ENCODE peak calls at places on chromosome 9, in six cellular contexts. One of them, this sample, is unnamed.

GRCh38 chr9:76534031-76534430 is 75.0 kb downstream of the GCNT1 start:
- DNase-seq in SK-N-SH: no peak
- DNase-seq in tibial nerve: no peak
- DNase-seq in spleen: no peak
- DNase-seq in CD8-positive, alpha-beta memory T cell: no peak
- DNase-seq in stomach: no peak
- DNase-seq in this sample: no peak

GRCh38 chr9:34185778-34186551 is 7.1 kb downstream of the UBAP1 start:
- DNase-seq in SK-N-SH: no peak
- DNase-seq in tibial nerve: peak; percentile 56
- DNase-seq in spleen: no peak
- DNase-seq in CD8-positive, alpha-beta memory T cell: no peak
- DNase-seq in stomach: peak; percentile 57
- DNase-seq in this sample: no peak

GRCh38 chr9:21800931-21801682 is 1.3 kb upstream of the MTAP start:
- DNase-seq in SK-N-SH: no peak
- DNase-seq in tibial nerve: no peak
- DNase-seq in spleen: no peak
- DNase-seq in CD8-positive, alpha-beta memory T cell: no peak
- DNase-seq in stomach: no peak
- DNase-seq in this sample: no peak

GRCh38 chr9:126488310-126488709 is 125.4 kb upstream of the LMX1B start:
- DNase-seq in SK-N-SH: no peak
- DNase-seq in tibial nerve: no peak
- DNase-seq in spleen: no peak
- DNase-seq in CD8-positive, alpha-beta memory T cell: no peak
- DNase-seq in stomach: no peak
- DNase-seq in this sample: no peak

GRCh38 chr9:137167113-137167751 is 2.6 kb downstream of the LRRC26 start:
- DNase-seq in SK-N-SH: peak; percentile 60
- DNase-seq in tibial nerve: no peak
- DNase-seq in spleen: no peak
- DNase-seq in CD8-positive, alpha-beta memory T cell: no peak
- DNase-seq in stomach: no peak
- DNase-seq in this sample: no peak

GRCh38 chr9:129079829-129080228 is 1.1 kb upstream of the DOLPP1 start:
- DNase-seq in SK-N-SH: no peak
- DNase-seq in tibial nerve: no peak
- DNase-seq in spleen: no peak
- DNase-seq in CD8-positive, alpha-beta memory T cell: no peak
- DNase-seq in stomach: no peak
- DNase-seq in this sample: no peak

GRCh38 chr9:96400132-96400910 is 16.8 kb upstream of the SLC35D2 start:
- DNase-seq in SK-N-SH: no peak
- DNase-seq in tibial nerve: no peak
- DNase-seq in spleen: no peak
- DNase-seq in CD8-positive, alpha-beta memory T cell: no peak
- DNase-seq in stomach: no peak
- DNase-seq in this sample: no peak

GRCh38 chr9:131530546-131530929 is 525 bp downstream of the UCK1 start:
- DNase-seq in SK-N-SH: peak; percentile 84
- DNase-seq in tibial nerve: peak; percentile 33
- DNase-seq in spleen: peak; percentile 86
- DNase-seq in CD8-positive, alpha-beta memory T cell: no peak
- DNase-seq in stomach: peak; percentile 34
- DNase-seq in this sample: peak; percentile 68

GRCh38 chr9:118215544-118215943 is 511.3 kb downstream of the TLR4 start:
- DNase-seq in SK-N-SH: no peak
- DNase-seq in tibial nerve: no peak
- DNase-seq in spleen: no peak
- DNase-seq in CD8-positive, alpha-beta memory T cell: no peak
- DNase-seq in stomach: no peak
- DNase-seq in this sample: no peak

GRCh38 chr9:8234286-8234819 is 434.8 kb upstream of the DMAC1 start:
- DNase-seq in SK-N-SH: no peak
- DNase-seq in tibial nerve: no peak
- DNase-seq in spleen: no peak
- DNase-seq in CD8-positive, alpha-beta memory T cell: no peak
- DNase-seq in stomach: no peak
- DNase-seq in this sample: no peak

GRCh38 chr9:18676501-18676900 is 202.5 kb downstream of the ADAMTSL1 start:
- DNase-seq in SK-N-SH: no peak
- DNase-seq in tibial nerve: no peak
- DNase-seq in spleen: no peak
- DNase-seq in CD8-positive, alpha-beta memory T cell: no peak
- DNase-seq in stomach: no peak
- DNase-seq in this sample: no peak

GRCh38 chr9:129072171-129072570 is 8.7 kb upstream of the DOLPP1 start:
- DNase-seq in SK-N-SH: no peak
- DNase-seq in tibial nerve: no peak
- DNase-seq in spleen: no peak
- DNase-seq in CD8-positive, alpha-beta memory T cell: no peak
- DNase-seq in stomach: no peak
- DNase-seq in this sample: no peak

GRCh38 chr9:27467486-27467885 is 56.6 kb upstream of the IFNK start:
- DNase-seq in SK-N-SH: no peak
- DNase-seq in tibial nerve: no peak
- DNase-seq in spleen: no peak
- DNase-seq in CD8-positive, alpha-beta memory T cell: no peak
- DNase-seq in stomach: no peak
- DNase-seq in this sample: no peak
- H3K27ac ChIP-seq in SK-N-SH: no peak overlapping the region
- H3K27ac ChIP-seq in tibial nerve: no peak overlapping the region
- H3K27ac ChIP-seq in spleen: no peak overlapping the region
- H3K27ac ChIP-seq in CD8-positive, alpha-beta memory T cell: no peak overlapping the region
- H3K27ac ChIP-seq in stomach: no peak overlapping the region
- H3K27ac ChIP-seq in this sample: no peak overlapping the region

GRCh38 chr9:133140174-133140505 is 19.1 kb upstream of the RALGDS start:
- DNase-seq in SK-N-SH: no peak
- DNase-seq in tibial nerve: no peak
- DNase-seq in spleen: no peak
- DNase-seq in CD8-positive, alpha-beta memory T cell: no peak
- DNase-seq in stomach: no peak
- DNase-seq in this sample: no peak
- H3K27ac ChIP-seq in SK-N-SH: no peak overlapping the region
- H3K27ac ChIP-seq in tibial nerve: peak overlapping the region; percentile 96
- H3K27ac ChIP-seq in spleen: no peak overlapping the region
- H3K27ac ChIP-seq in CD8-positive, alpha-beta memory T cell: peak overlapping the region; percentile 6
- H3K27ac ChIP-seq in stomach: no peak overlapping the region
- H3K27ac ChIP-seq in this sample: no peak overlapping the region

DNA sequence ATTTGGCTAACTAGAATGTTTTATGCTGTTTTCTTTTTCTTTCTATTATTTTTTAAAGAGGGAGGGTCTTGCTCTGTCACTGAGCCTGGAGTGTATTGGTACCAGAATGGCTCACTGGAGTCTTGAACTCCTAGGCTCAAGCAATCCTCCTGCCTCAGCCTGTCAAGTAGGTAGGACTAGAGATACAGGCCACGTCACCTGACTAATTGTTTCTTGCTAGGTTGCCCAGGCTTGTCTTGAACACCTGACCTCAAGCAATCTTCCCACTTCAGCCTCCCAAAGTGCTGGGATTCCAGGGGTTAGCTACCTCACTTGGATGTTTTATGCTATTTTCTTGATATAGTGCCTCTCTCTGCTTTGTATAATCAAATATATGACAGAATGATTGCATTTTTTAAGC is 166.2 kb downstream of the AOPEP start:
- DNase-seq in SK-N-SH: no peak
- DNase-seq in tibial nerve: no peak
- DNase-seq in spleen: no peak
- DNase-seq in CD8-positive, alpha-beta memory T cell: no peak
- DNase-seq in stomach: no peak
- DNase-seq in this sample: no peak
- H3K27ac ChIP-seq in SK-N-SH: no peak overlapping the region
- H3K27ac ChIP-seq in tibial nerve: no peak overlapping the region
- H3K27ac ChIP-seq in spleen: no peak overlapping the region
- H3K27ac ChIP-seq in CD8-positive, alpha-beta memory T cell: no peak overlapping the region
- H3K27ac ChIP-seq in stomach: no peak overlapping the region
- H3K27ac ChIP-seq in this sample: no peak overlapping the region

GRCh38 chr9:92761686-92762085 is 2.9 kb downstream of the BICD2 start:
- DNase-seq in SK-N-SH: no peak
- DNase-seq in tibial nerve: no peak
- DNase-seq in spleen: peak; percentile 35
- DNase-seq in CD8-positive, alpha-beta memory T cell: no peak
- DNase-seq in stomach: no peak
- DNase-seq in this sample: no peak
- H3K27ac ChIP-seq in SK-N-SH: no peak overlapping the region
- H3K27ac ChIP-seq in tibial nerve: no peak overlapping the region
- H3K27ac ChIP-seq in spleen: no peak overlapping the region
- H3K27ac ChIP-seq in CD8-positive, alpha-beta memory T cell: no peak overlapping the region
- H3K27ac ChIP-seq in stomach: no peak overlapping the region
- H3K27ac ChIP-seq in this sample: peak overlapping the region; percentile 61

This sample was measured in psoas muscle.